ENCODE peak calls at places on chromosomes 4 and X, in six cellular contexts. One of them, this sample, is unnamed.
A peak's percentile ranks its signal among the peaks of the same experiment; 100 is the strongest.

GRCh38 chr4:1241936-1242505 is 6.9 kb downstream of the CTBP1 start:
- DNase-seq in PC-3: no peak
- DNase-seq in CD8-positive, alpha-beta T cell: no peak
- DNase-seq in ovary: peak; percentile 16
- DNase-seq in adrenal gland: no peak
- DNase-seq in gastrocnemius medialis: peak; percentile 10
- DNase-seq in this sample: peak; percentile 28

GRCh38 chr4:78414116-78414515 is 137.5 kb upstream of the ANXA3 start:
- DNase-seq in PC-3: no peak
- DNase-seq in CD8-positive, alpha-beta T cell: no peak
- DNase-seq in ovary: no peak
- DNase-seq in adrenal gland: no peak
- DNase-seq in gastrocnemius medialis: no peak
- DNase-seq in this sample: no peak

GRCh38 chr4:89645512-89645911 is 191.4 kb downstream of the SNCA start:
- DNase-seq in PC-3: no peak
- DNase-seq in CD8-positive, alpha-beta T cell: no peak
- DNase-seq in ovary: no peak
- DNase-seq in adrenal gland: no peak
- DNase-seq in gastrocnemius medialis: no peak
- DNase-seq in this sample: no peak

GRCh38 chr4:142191901-142192300 is 555.5 kb downstream of the IL15 start:
- DNase-seq in PC-3: peak; percentile 6
- DNase-seq in CD8-positive, alpha-beta T cell: no peak
- DNase-seq in ovary: no peak
- DNase-seq in adrenal gland: no peak
- DNase-seq in gastrocnemius medialis: no peak
- DNase-seq in this sample: no peak

GRCh38 chr4:10529891-10530786 is 72.9 kb upstream of the ZNF518B start:
- DNase-seq in PC-3: no peak
- DNase-seq in CD8-positive, alpha-beta T cell: no peak
- DNase-seq in ovary: no peak
- DNase-seq in adrenal gland: no peak
- DNase-seq in gastrocnemius medialis: no peak
- DNase-seq in this sample: no peak

GRCh38 chr4:38190717-38191178 is 230.6 kb downstream of the PTTG2 start:
- DNase-seq in PC-3: peak; percentile 53
- DNase-seq in CD8-positive, alpha-beta T cell: no peak
- DNase-seq in ovary: peak; percentile 37
- DNase-seq in adrenal gland: peak; percentile 25
- DNase-seq in gastrocnemius medialis: peak; percentile 39
- DNase-seq in this sample: peak; percentile 46

GRCh38 chr4:152257601-152258066 is 278.3 kb downstream of the FBXW7 start:
- DNase-seq in PC-3: peak; percentile 48
- DNase-seq in CD8-positive, alpha-beta T cell: no peak
- DNase-seq in ovary: no peak
- DNase-seq in adrenal gland: no peak
- DNase-seq in gastrocnemius medialis: no peak
- DNase-seq in this sample: no peak

GRCh38 chr4:622996-623913 is 2.1 kb upstream of the PDE6B start:
- DNase-seq in PC-3: no peak
- DNase-seq in CD8-positive, alpha-beta T cell: no peak
- DNase-seq in ovary: no peak
- DNase-seq in adrenal gland: no peak
- DNase-seq in gastrocnemius medialis: no peak
- DNase-seq in this sample: no peak

GRCh38 chr4:170374770-170375169 is 285.0 kb upstream of the AADAT start:
- DNase-seq in PC-3: peak; percentile 46
- DNase-seq in CD8-positive, alpha-beta T cell: no peak
- DNase-seq in ovary: no peak
- DNase-seq in adrenal gland: peak; percentile 7
- DNase-seq in gastrocnemius medialis: no peak
- DNase-seq in this sample: no peak

GRCh38 chr4:40238700-40239548 is 42.1 kb downstream of the RHOH start:
- DNase-seq in PC-3: no peak
- DNase-seq in CD8-positive, alpha-beta T cell: peak; percentile 93
- DNase-seq in ovary: no peak
- DNase-seq in adrenal gland: no peak
- DNase-seq in gastrocnemius medialis: no peak
- DNase-seq in this sample: no peak

GRCh38 chr4:129109965-129110824 is 14.2 kb downstream of the C4orf33 start:
- DNase-seq in PC-3: no peak
- DNase-seq in CD8-positive, alpha-beta T cell: no peak
- DNase-seq in ovary: no peak
- DNase-seq in adrenal gland: no peak
- DNase-seq in gastrocnemius medialis: no peak
- DNase-seq in this sample: no peak

GRCh38 chrX:141642979-141643378 is 53.5 kb downstream of the SPANXA2 start:
- DNase-seq in PC-3: peak; percentile 56
- DNase-seq in CD8-positive, alpha-beta T cell: no peak
- DNase-seq in ovary: no peak
- DNase-seq in adrenal gland: no peak
- DNase-seq in gastrocnemius medialis: no peak
- DNase-seq in this sample: no peak

GRCh38 chr4:119211856-119212250 is 660 bp upstream of the USP53 start:
- DNase-seq in PC-3: no peak
- DNase-seq in CD8-positive, alpha-beta T cell: no peak
- DNase-seq in ovary: no peak
- DNase-seq in adrenal gland: no peak
- DNase-seq in gastrocnemius medialis: no peak
- DNase-seq in this sample: no peak
- H3K4me3 ChIP-seq in PC-3: peak overlapping the region; percentile 71
- H3K4me3 ChIP-seq in CD8-positive, alpha-beta T cell: peak overlapping the region; percentile 74
- H3K4me3 ChIP-seq in ovary: peak overlapping the region; percentile 90
- H3K4me3 ChIP-seq in adrenal gland: peak overlapping the region; percentile 68
- H3K4me3 ChIP-seq in gastrocnemius medialis: peak overlapping the region; percentile 85
- H3K4me3 ChIP-seq in this sample: peak overlapping the region; percentile 91

GRCh38 chr4:113957961-113958360 is 21.5 kb downstream of the ARSJ start:
- DNase-seq in PC-3: no peak
- DNase-seq in CD8-positive, alpha-beta T cell: no peak
- DNase-seq in ovary: no peak
- DNase-seq in adrenal gland: no peak
- DNase-seq in gastrocnemius medialis: no peak
- DNase-seq in this sample: no peak
- H3K4me1 ChIP-seq in PC-3: peaks cover 67% of the 10 kb centered on the region
- H3K4me1 ChIP-seq in CD8-positive, alpha-beta T cell: no peaks in the 10 kb centered on the region
- H3K4me1 ChIP-seq in ovary: no peaks in the 10 kb centered on the region
- H3K4me1 ChIP-seq in adrenal gland: peaks cover 7% of the 10 kb centered on the region
- H3K4me1 ChIP-seq in gastrocnemius medialis: no peaks in the 10 kb centered on the region
- H3K4me1 ChIP-seq in this sample: no peaks in the 10 kb centered on the region

DNA sequence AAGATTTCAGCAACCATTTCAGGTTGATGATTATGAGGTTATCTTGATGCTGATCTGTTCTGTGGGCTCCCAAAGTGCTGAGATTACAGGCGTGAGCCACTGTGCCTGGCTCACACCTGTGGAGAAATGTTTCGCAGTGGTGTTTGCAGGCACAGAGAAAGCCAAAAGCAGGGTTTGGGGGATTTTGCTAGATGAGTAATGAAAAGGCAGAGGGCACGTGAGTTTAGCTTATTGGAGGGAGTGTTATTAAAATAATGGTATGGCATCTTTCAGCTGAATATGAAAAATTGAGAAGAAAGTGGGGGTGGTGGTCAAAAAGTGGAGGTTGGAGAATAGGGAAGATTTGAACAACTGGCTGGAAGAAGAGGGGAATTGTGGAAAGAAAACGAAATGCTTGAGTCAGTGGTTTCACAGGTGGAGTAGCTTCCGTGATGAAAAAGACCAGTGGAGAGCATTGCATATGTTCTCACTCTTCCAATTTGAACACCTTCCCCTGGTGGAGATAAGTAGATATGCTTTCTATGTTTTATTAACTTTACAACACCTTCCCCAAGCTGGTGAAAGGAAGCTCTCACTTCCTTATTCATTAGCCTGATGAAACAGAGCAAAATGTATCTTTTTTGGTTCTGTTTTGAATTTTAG is 1.1 kb upstream of the CHST7 start:
- DNase-seq in PC-3: no peak
- DNase-seq in CD8-positive, alpha-beta T cell: peak; percentile 38
- DNase-seq in ovary: no peak
- DNase-seq in adrenal gland: no peak
- DNase-seq in gastrocnemius medialis: no peak
- DNase-seq in this sample: no peak
- TF ChIP-seq CTCF in PC-3: no peak
- TF ChIP-seq CTCF in CD8-positive, alpha-beta T cell: no peak
- TF ChIP-seq CTCF in ovary: no peak
- TF ChIP-seq CTCF in adrenal gland: no peak
- TF ChIP-seq CTCF in gastrocnemius medialis: no peak
- TF ChIP-seq CTCF in this sample: no peak

DNA sequence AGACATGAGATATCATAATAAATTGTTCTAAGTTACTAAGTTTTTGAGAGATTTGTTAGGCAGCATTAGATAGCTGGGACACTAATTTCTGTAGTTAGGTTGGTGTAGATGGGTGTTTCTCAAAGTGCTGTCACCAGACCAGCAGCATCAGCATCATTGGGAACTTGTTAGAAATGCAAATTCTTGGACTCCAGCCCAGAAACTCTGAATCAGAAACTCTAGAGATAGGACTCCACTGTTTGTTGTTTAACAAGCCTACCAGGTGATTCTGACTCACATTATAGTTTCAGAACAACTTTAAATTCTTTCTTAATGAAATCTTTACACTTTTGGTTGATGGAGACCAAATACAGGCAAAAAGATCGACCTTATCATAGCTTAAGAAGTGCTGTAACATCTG is 173.7 kb downstream of the PABPC4L start:
- DNase-seq in PC-3: peak; percentile 85
- DNase-seq in CD8-positive, alpha-beta T cell: no peak
- DNase-seq in ovary: no peak
- DNase-seq in adrenal gland: peak; percentile 58
- DNase-seq in gastrocnemius medialis: no peak
- DNase-seq in this sample: no peak
- H3K4me3 ChIP-seq in PC-3: no peak overlapping the region
- H3K4me3 ChIP-seq in CD8-positive, alpha-beta T cell: no peak overlapping the region
- H3K4me3 ChIP-seq in ovary: no peak overlapping the region
- H3K4me3 ChIP-seq in adrenal gland: no peak overlapping the region
- H3K4me3 ChIP-seq in gastrocnemius medialis: no peak overlapping the region
- H3K4me3 ChIP-seq in this sample: no peak overlapping the region

GRCh38 chr4:28278676-28279075 is 1418.0 kb downstream of the STIM2 start:
- DNase-seq in PC-3: no peak
- DNase-seq in CD8-positive, alpha-beta T cell: no peak
- DNase-seq in ovary: no peak
- DNase-seq in adrenal gland: no peak
- DNase-seq in gastrocnemius medialis: no peak
- DNase-seq in this sample: no peak
- H3K4me1 ChIP-seq in PC-3: peaks cover 4% of the 10 kb centered on the region
- H3K4me1 ChIP-seq in CD8-positive, alpha-beta T cell: no peaks in the 10 kb centered on the region
- H3K4me1 ChIP-seq in ovary: no peaks in the 10 kb centered on the region
- H3K4me1 ChIP-seq in adrenal gland: no peaks in the 10 kb centered on the region
- H3K4me1 ChIP-seq in gastrocnemius medialis: no peaks in the 10 kb centered on the region
- H3K4me1 ChIP-seq in this sample: no peaks in the 10 kb centered on the region

DNA sequence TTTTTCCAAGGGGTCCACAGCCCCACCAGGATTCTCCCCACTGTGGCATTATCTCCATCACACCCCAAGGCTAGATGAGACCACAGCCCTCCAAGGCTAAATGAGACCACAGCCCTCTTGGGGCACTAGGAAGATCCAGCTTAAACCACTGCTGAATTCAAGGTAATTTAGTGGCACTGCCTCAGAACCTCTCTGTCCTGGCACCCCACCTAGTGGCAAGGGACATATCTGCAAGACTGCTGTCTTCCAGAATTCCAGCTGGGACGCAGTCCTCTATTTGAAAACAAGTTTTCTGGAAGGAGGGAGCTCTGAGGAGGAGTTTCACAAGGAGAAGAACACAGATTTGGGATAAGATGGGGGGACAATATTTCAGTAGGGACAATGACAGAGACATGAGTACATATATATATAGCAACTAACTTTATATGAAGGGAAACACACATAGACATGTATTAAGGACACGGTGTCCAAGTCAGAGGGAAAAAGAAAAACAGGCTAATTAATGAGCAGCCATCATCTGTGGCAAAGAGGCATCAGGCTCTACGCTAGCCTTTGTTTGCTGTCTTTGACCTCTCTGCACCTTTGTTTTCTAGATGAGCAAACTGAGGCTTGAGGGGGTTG is 9.3 kb downstream of the CETN2 start:
- DNase-seq in PC-3: peak; percentile 65
- DNase-seq in CD8-positive, alpha-beta T cell: no peak
- DNase-seq in ovary: no peak
- DNase-seq in adrenal gland: peak; percentile 65
- DNase-seq in gastrocnemius medialis: no peak
- DNase-seq in this sample: no peak
- TF ChIP-seq CTCF in PC-3: peak; percentile 80
- TF ChIP-seq CTCF in CD8-positive, alpha-beta T cell: no peak
- TF ChIP-seq CTCF in ovary: no peak
- TF ChIP-seq CTCF in adrenal gland: peak; percentile 43
- TF ChIP-seq CTCF in gastrocnemius medialis: peak; percentile 50
- TF ChIP-seq CTCF in this sample: peak; percentile 47

GRCh38 chr4:137794779-137795178 is 262.5 kb upstream of the PCDH18 start:
- DNase-seq in PC-3: no peak
- DNase-seq in CD8-positive, alpha-beta T cell: no peak
- DNase-seq in ovary: no peak
- DNase-seq in adrenal gland: no peak
- DNase-seq in gastrocnemius medialis: no peak
- DNase-seq in this sample: no peak
- H3K4me3 ChIP-seq in PC-3: no peak overlapping the region
- H3K4me3 ChIP-seq in CD8-positive, alpha-beta T cell: no peak overlapping the region
- H3K4me3 ChIP-seq in ovary: no peak overlapping the region
- H3K4me3 ChIP-seq in adrenal gland: no peak overlapping the region
- H3K4me3 ChIP-seq in gastrocnemius medialis: no peak overlapping the region
- H3K4me3 ChIP-seq in this sample: peak overlapping the region; percentile 3

DNA sequence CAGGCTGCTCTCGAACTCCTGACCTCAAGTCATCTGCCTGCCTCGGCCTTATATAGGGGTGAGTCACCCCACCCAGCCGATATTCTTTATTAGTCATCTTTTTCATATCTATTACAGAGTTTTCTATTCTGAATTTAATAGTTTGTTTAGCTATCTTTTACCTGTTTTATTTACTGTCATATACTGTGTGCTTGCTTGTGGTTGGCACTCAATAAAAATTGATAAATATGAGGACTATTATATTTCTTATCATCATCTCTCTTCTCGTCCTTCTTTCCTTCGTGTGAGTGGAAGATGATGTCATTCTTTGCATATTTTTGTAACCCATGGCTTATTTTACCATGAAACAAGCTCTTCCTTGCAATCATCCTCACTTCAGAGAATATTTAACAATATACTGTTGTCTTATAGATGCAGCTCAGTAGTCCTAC is 265.5 kb downstream of the ARHGAP24 start:
- DNase-seq in PC-3: peak; percentile 33
- DNase-seq in CD8-positive, alpha-beta T cell: no peak
- DNase-seq in ovary: no peak
- DNase-seq in adrenal gland: no peak
- DNase-seq in gastrocnemius medialis: no peak
- DNase-seq in this sample: no peak
- H3K4me1 ChIP-seq in PC-3: peaks cover 25% of the 10 kb centered on the region
- H3K4me1 ChIP-seq in CD8-positive, alpha-beta T cell: no peaks in the 10 kb centered on the region
- H3K4me1 ChIP-seq in ovary: peaks cover 1% of the 10 kb centered on the region
- H3K4me1 ChIP-seq in adrenal gland: no peaks in the 10 kb centered on the region
- H3K4me1 ChIP-seq in gastrocnemius medialis: no peaks in the 10 kb centered on the region
- H3K4me1 ChIP-seq in this sample: no peaks in the 10 kb centered on the region

GRCh38 chr4:28073860-28074555 is 1213.4 kb downstream of the STIM2 start:
- DNase-seq in PC-3: peak; percentile 7
- DNase-seq in CD8-positive, alpha-beta T cell: no peak
- DNase-seq in ovary: no peak
- DNase-seq in adrenal gland: no peak
- DNase-seq in gastrocnemius medialis: no peak
- DNase-seq in this sample: no peak
- TF ChIP-seq CTCF in PC-3: no peak
- TF ChIP-seq CTCF in CD8-positive, alpha-beta T cell: no peak
- TF ChIP-seq CTCF in ovary: no peak
- TF ChIP-seq CTCF in adrenal gland: no peak
- TF ChIP-seq CTCF in gastrocnemius medialis: no peak
- TF ChIP-seq CTCF in this sample: no peak